ENCODE peak calls at places on chromosomes 11 and 22, in seven cellular contexts. B is neuronal stem cell; U is transverse colon; Z is CD4-positive, CD25-positive, alpha-beta regulatory T cell; Q is HAP-1; E is IMR-90; A is H7. J is an unnamed sample. For H3K27me3, the result is how much of the 10 kb centered on the place peaks cover.

GRCh38 chr11:2209370-2209801 is 37.8 kb upstream of the TH start:
- DNase-seq in B (no peak), U (no peak), Z (no peak), Q (no peak), E (no peak), A (peak), J (peak)

GRCh38 chr11:121547574-121547973 is 94.8 kb upstream of the SORL1-AS1 start:
- DNase-seq in B (no peak), U (peak), Z (no peak), Q (no peak), E (no peak), A (no peak), J (no peak)

GRCh38 chr11:116703421-116703820 is 69.4 kb downstream of the BUD13 start:
- DNase-seq in B (peak), U (no peak), Z (no peak), Q (peak), E (no peak), A (peak), J (no peak)

GRCh38 chr11:120141144-120142071 is 3.5 kb upstream of the TRIM29 start:
- DNase-seq in B (no peak), U (no peak), Z (no peak), Q (no peak), E (no peak), A (peak), J (peak)

GRCh38 chr11:125262194-125262824 is 97.8 kb downstream of the PKNOX2 start:
- DNase-seq in B (peak), U (no peak), Z (no peak), Q (no peak), E (no peak), A (no peak), J (no peak)

GRCh38 chr22:21889251-21889990 is 22.0 kb upstream of the MAPK1 start:
- DNase-seq in B (no peak), U (no peak), Z (no peak), Q (no peak), E (no peak), A (no peak), J (no peak)

GRCh38 chr22:50507421-50507990 is at the start of gene LMF2:
- DNase-seq in B (no peak), U (peak), Z (peak), Q (peak), E (no peak), A (peak), J (peak)

GRCh38 chr11:35272391-35272821 is 133.4 kb downstream of the CD44 start:
- DNase-seq in B (no peak), U (peak), Z (no peak), Q (no peak), E (no peak), A (no peak), J (peak)

GRCh38 chr11:115580927-115581680 is 76.9 kb upstream of the CADM1 start:
- DNase-seq in B (no peak), U (peak), Z (no peak), Q (no peak), E (no peak), A (no peak), J (no peak)

GRCh38 chr11:119101367-119101758 is 290 bp downstream of the DPAGT1 start:
- DNase-seq in B (no peak), U (peak), Z (no peak), Q (no peak), E (no peak), A (peak), J (no peak)

GRCh38 chr11:104897891-104898684 is at the start of gene CASP12:
- DNase-seq in B (no peak), U (no peak), Z (peak), Q (no peak), E (peak), A (no peak), J (no peak)

GRCh38 chr22:32801436-32802290 is at the start of gene TIMP3:
- DNase-seq in B (peak), U (peak), Z (no peak), Q (peak), E (peak), A (peak), J (peak)

GRCh38 chr22:21022955-21023614 is 8.1 kb downstream of the P2RX6 start:
- DNase-seq in B (no peak), U (no peak), Z (no peak), Q (no peak), E (no peak), A (peak), J (no peak)

DNA sequence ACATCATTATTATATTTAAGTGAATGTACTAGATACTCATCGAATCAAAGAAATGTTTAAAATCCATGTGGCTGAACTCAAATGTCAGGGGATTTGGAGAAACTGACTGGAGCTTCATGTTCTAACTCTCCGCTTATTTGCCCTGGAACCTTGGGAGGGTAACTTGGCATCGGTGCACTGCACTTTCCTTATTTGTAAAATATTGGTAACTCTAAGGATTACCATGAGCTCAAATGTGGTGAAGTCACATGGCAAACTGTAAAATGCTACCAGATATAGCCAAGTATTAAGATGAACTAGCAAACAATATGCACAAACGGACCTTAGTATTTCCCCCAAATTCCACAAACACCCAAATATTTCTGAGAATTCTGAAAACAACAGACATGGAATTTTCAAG is 75.6 kb downstream of the ETS1 start:
- DNase-seq in B (no peak), U (no peak), Z (no peak), Q (no peak), E (no peak), A (no peak), J (no peak)
- H3K4me3 ChIP-seq in B (no peak), U (peak), Z (peak), Q (no peak), E (no peak), A (no peak), J (no peak)

GRCh38 chr11:8243458-8243857 is 20.2 kb downstream of the LMO1 start:
- DNase-seq in B (no peak), U (no peak), Z (no peak), Q (no peak), E (no peak), A (no peak), J (no peak)
- H3K27me3 ChIP-seq in B (under half), U (under half), Z (under half), Q (under half), E (under half), A (under half), J (under half)

DNA sequence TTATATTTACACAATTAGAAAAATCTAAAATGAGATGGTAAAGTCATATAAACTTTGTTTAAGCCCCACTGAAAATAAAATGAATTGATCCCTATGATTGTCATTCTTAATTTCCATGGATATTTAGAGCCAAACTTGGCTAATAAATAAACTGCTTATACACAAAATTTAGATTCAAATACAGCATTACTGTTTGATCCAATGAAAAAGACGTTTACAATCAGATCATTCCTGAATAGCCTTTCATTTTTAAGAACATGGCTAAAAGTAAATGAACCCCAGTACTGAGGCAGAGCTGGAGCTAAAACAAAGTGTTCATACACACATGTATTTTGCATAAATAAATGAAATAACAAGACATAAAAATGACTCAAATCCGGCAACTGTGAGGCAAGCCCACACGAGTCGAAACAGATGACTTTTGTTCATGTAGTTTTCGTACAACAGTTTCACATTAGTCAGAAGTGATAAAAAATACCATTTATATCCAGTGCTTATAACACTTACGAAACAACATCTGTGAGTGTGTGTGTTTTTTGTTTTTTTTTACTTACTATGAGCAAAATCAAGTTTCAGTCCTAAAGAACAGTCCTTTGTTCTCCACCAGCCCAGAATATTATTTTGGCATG is 386.5 kb downstream of the SOX6 start:
- DNase-seq in B (no peak), U (no peak), Z (no peak), Q (no peak), E (peak), A (no peak), J (no peak)
- H3K4me3 ChIP-seq in B (no peak), U (no peak), Z (no peak), Q (no peak), E (peak), A (no peak), J (no peak)

GRCh38 chr22:38451864-38452263 is 3.1 kb downstream of the KCNJ4 start:
- DNase-seq in B (no peak), U (no peak), Z (no peak), Q (no peak), E (no peak), A (no peak), J (no peak)
- H3K27me3 ChIP-seq in B (under half), U (half or more), Z (under half), Q (under half), E (half or more), A (under half), J (under half)

DNA sequence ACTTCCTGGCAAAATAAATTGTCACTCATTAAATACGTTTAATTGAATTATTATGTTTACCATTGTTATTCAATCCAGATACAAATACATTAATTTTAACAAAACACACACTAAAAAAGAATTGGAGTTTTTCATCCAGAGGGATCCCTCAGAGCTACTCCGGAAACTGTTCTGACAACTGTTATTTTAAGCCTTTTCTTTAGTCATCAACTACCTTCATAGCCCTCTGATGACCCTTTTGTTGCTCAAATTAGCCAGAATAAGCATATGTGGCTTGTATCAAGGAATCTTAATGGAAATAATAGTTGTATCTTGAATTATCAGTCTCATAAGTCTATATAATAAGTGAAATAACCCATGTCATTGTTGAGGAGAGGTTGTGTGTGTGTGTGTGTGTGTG is 405.4 kb upstream of the FAT3 start:
- DNase-seq in B (no peak), U (no peak), Z (no peak), Q (no peak), E (no peak), A (no peak), J (no peak)
- H3K4me3 ChIP-seq in B (no peak), U (no peak), Z (no peak), Q (no peak), E (no peak), A (no peak), J (no peak)

DNA sequence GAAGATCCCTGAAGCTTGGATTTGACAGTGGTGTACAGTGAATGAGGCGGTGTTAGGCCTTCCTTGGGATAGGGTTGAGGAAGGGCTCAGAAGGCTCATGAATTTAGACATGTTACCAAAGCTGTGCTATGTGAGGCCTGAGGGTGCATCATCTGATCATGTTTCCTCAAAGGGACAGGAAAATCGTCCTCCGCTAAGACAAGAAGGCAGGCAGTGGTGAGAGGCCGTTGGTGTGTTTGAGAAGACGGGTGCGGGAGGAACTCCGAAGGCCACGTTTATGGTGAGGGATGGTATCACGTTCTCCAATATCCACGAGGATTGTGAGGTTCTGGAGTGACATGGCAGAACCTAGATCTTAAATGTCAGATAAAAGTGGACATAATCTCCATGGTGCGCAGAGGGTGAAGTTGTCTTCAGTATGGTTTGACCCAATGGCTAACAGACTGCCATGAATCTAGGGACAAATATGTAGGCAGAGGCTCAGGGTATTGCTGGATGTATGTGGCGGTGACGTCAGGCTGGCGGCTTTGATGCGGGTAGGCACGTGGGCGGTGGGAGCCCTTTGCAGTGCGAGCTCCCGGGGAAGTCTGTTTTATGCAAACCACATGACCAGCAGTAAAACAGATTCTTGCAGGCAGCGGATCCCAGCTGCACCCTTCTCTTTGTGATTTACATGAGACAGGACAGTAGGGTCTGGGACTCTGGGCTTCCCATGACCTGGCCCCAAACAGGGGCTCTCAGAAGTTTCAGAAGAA is 242.3 kb upstream of the B3GAT1 start:
- DNase-seq in B (no peak), U (no peak), Z (no peak), Q (no peak), E (no peak), A (no peak), J (no peak)
- H3K27me3 ChIP-seq in B (under half), U (under half), Z (under half), Q (under half), E (under half), A (under half), J (under half)

GRCh38 chr11:32121012-32121411 is 30.1 kb downstream of the RCN1 start:
- DNase-seq in B (no peak), U (no peak), Z (no peak), Q (no peak), E (no peak), A (no peak), J (no peak)
- H3K4me3 ChIP-seq in B (no peak), U (no peak), Z (no peak), Q (no peak), E (no peak), A (no peak), J (no peak)

GRCh38 chr11:70826541-70826943 is 425.8 kb downstream of the SHANK2 start:
- DNase-seq in B (peak), U (no peak), Z (no peak), Q (no peak), E (no peak), A (peak), J (no peak)
- H3K27me3 ChIP-seq in B (under half), U (under half), Z (under half), Q (under half), E (under half), A (under half), J (under half)

DNA sequence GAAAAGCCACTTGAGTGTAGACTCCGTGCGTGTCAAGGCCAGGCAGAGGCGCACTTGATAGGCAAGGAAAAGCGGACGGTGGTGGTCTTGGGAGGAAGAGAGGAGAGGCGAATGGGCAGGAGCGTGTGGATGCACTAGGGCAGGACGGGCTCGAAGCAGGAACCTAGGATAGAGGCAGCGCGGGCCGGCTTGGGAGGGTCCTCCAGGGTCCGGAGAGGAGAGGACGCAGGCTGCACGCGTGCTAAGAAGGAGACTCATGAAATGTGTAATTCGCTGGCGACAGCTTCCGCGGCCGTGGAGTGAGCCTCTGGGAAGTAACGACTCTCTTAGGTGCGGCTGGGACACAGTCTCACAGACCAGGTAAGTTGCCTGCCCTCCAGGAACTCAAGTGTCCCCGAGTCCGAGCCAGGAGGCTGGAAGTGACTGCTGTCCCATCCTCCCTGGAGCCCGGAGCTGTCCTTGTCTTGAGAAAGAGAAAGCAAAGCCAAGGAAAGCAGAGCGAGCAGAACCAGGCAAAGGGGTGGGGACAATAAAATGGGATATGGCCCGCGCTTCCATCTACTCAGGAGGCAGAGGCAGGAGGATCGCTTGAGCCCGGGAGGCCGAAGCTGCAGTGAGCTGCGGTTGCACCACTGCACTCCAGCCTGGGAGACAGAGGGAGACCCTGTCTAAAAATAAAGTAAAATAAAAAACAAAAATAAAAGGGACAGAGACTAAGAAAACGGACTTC is 824 bp upstream of the IL17RA start:
- DNase-seq in B (no peak), U (no peak), Z (no peak), Q (no peak), E (no peak), A (no peak), J (no peak)
- H3K4me3 ChIP-seq in B (no peak), U (peak), Z (peak), Q (peak), E (peak), A (peak), J (peak)

J was measured in Peyer's patch.